ENCODE peak calls at places on chromosomes 4 and X, in four cellular contexts. H, Q, T and I are unnamed samples.

GRCh38 chr4:20301161-20301560 is 49.5 kb downstream of the SLIT2 start:
- DNase-seq in H (no peak), Q (no peak), T (no peak), I (no peak)

GRCh38 chrX:42531431-42531830 is 246.5 kb downstream of the PPP1R2C start:
- DNase-seq in H (no peak), Q (no peak), T (no peak), I (no peak)

GRCh38 chr4:74504212-74504611 is 59.3 kb downstream of the AREG start:
- DNase-seq in H (no peak), Q (no peak), T (no peak), I (no peak)

GRCh38 chr4:123659759-123660158 is 263.2 kb downstream of the SPRY1 start:
- DNase-seq in H (no peak), Q (no peak), T (no peak), I (no peak)

GRCh38 chr4:173301518-173302201 is 32.5 kb downstream of the HMGB2 start:
- DNase-seq in H (no peak), Q (no peak), T (no peak), I (no peak)

GRCh38 chrX:3026074-3026588 is 15.1 kb upstream of the ARSF start:
- DNase-seq in H (peak), Q (no peak), T (no peak), I (no peak)

GRCh38 chr4:61555789-61556188 is 355.7 kb downstream of the ADGRL3 start:
- DNase-seq in H (peak), Q (no peak), T (no peak), I (no peak)

GRCh38 chrX:154486052-154486395 is 391 bp downstream of the UBL4A start:
- DNase-seq in H (no peak), Q (peak), T (no peak), I (no peak)

GRCh38 chr4:87839309-87839946 is 6.7 kb downstream of the MEPE start:
- DNase-seq in H (no peak), Q (no peak), T (peak), I (peak)

GRCh38 chr4:3494501-3494900 is 31.4 kb downstream of the DOK7 start:
- DNase-seq in H (no peak), Q (no peak), T (no peak), I (no peak)

GRCh38 chr4:153560918-153561317 is 94.8 kb downstream of the TMEM131L start:
- DNase-seq in H (no peak), Q (no peak), T (no peak), I (no peak)

GRCh38 chrX:47283015-47283771 is 50.4 kb downstream of the USP11 start:
- DNase-seq in H (no peak), Q (no peak), T (peak), I (peak)

GRCh38 chr4:185786422-185786821 is 25.6 kb downstream of the SORBS2 start:
- DNase-seq in H (no peak), Q (no peak), T (no peak), I (no peak)

GRCh38 chr4:1660948-1661677 is 23.0 kb downstream of the FAM53A start:
- DNase-seq in H (no peak), Q (no peak), T (no peak), I (no peak)

GRCh38 chr4:22959483-22959882 is 266.7 kb downstream of the GBA3 start:
- DNase-seq in H (no peak), Q (no peak), T (no peak), I (no peak)

GRCh38 chr4:656651-657337 is 17.3 kb downstream of the ATP5ME start:
- DNase-seq in H (no peak), Q (no peak), T (peak), I (no peak)

GRCh38 chr4:110527156-110527555 is 51.2 kb downstream of the ENPEP start:
- DNase-seq in H (no peak), Q (no peak), T (no peak), I (no peak)

GRCh38 chr4:79514637-79515320 is 106.8 kb upstream of the GK2 start:
- DNase-seq in H (no peak), Q (no peak), T (peak), I (no peak)

GRCh38 chr4:187922274-187922673 is 73.3 kb upstream of the ZFP42 start:
- DNase-seq in H (no peak), Q (no peak), T (no peak), I (no peak)

GRCh38 chr4:147285751-147286150 is 195.1 kb upstream of the EDNRA start:
- DNase-seq in H (no peak), Q (no peak), T (no peak), I (peak)

GRCh38 chr4:42789168-42789567 is 103.3 kb upstream of the GRXCR1 start:
- DNase-seq in H (no peak), Q (no peak), T (no peak), I (no peak)

GRCh38 chr4:110514889-110515479 is 39.0 kb downstream of the ENPEP start:
- DNase-seq in H (no peak), Q (no peak), T (no peak), I (no peak)

GRCh38 chr4:101218894-101219293 is 128.4 kb downstream of the PPP3CA start:
- DNase-seq in H (no peak), Q (no peak), T (no peak), I (no peak)

GRCh38 chr4:153489856-153490558 is 23.8 kb downstream of the TMEM131L start:
- DNase-seq in H (no peak), Q (no peak), T (no peak), I (no peak)

GRCh38 chr4:142705820-142706219 is 140.3 kb downstream of the INPP4B start:
- DNase-seq in H (no peak), Q (no peak), T (no peak), I (no peak)

GRCh38 chrX:153946910-153947769 is 2.7 kb upstream of the RENBP start:
- DNase-seq in H (peak), Q (peak), T (peak), I (no peak)

GRCh38 chr4:52713456-52713937 is 37.7 kb downstream of the ERVMER34-1 start:
- DNase-seq in H (no peak), Q (no peak), T (no peak), I (no peak)

GRCh38 chr4:106541253-106541652 is 172.7 kb upstream of the GIMD1 start:
- DNase-seq in H (no peak), Q (no peak), T (no peak), I (no peak)

GRCh38 chr4:27702710-27703431 is 842.2 kb downstream of the STIM2 start:
- DNase-seq in H (no peak), Q (no peak), T (no peak), I (no peak)

GRCh38 chrX:10514891-10515290 is 105.5 kb downstream of the MID1 start:
- DNase-seq in H (no peak), Q (no peak), T (no peak), I (no peak)

GRCh38 chrX:10014462-10015373 is 47.6 kb downstream of the CLDN34 start:
- DNase-seq in H (peak), Q (peak), T (peak), I (peak)

GRCh38 chr4:172095161-172095560 is 282.0 kb downstream of the GALNTL6 start:
- DNase-seq in H (no peak), Q (no peak), T (no peak), I (no peak)

GRCh38 chrX:24025741-24026402 is 1.1 kb downstream of the KLHL15 start:
- DNase-seq in H (no peak), Q (peak), T (no peak), I (no peak)